ENCODE peak calls at places on chromosomes 11 and 22, in seven cellular contexts. One of them, this sample, is unnamed.

GRCh38 chr22:45329536-45329936 is 19.8 kb downstream of the FAM118A start:
- DNase-seq in endodermal cell: no peak
- DNase-seq in heart left ventricle: peak
- DNase-seq in brain microvascular endothelial cell: no peak
- DNase-seq in NB4: no peak
- DNase-seq in mucosa of descending colon: no peak
- DNase-seq in epithelial cell of esophagus: no peak
- DNase-seq in this sample: no peak

GRCh38 chr11:112962854-112963367 is 1.7 kb downstream of the NCAM1 start:
- DNase-seq in endodermal cell: peak
- DNase-seq in heart left ventricle: peak
- DNase-seq in brain microvascular endothelial cell: no peak
- DNase-seq in NB4: peak
- DNase-seq in mucosa of descending colon: peak
- DNase-seq in epithelial cell of esophagus: no peak
- DNase-seq in this sample: no peak

GRCh38 chr11:27097538-27097937 is 56.9 kb downstream of the BBOX1 start:
- DNase-seq in endodermal cell: no peak
- DNase-seq in heart left ventricle: no peak
- DNase-seq in brain microvascular endothelial cell: no peak
- DNase-seq in NB4: no peak
- DNase-seq in mucosa of descending colon: no peak
- DNase-seq in epithelial cell of esophagus: no peak
- DNase-seq in this sample: no peak

GRCh38 chr22:22770881-22771280 is 116.7 kb upstream of the IGLL5 start:
- DNase-seq in endodermal cell: no peak
- DNase-seq in heart left ventricle: no peak
- DNase-seq in brain microvascular endothelial cell: no peak
- DNase-seq in NB4: no peak
- DNase-seq in mucosa of descending colon: no peak
- DNase-seq in epithelial cell of esophagus: no peak
- DNase-seq in this sample: no peak

GRCh38 chr11:75140269-75141138 is 10.4 kb upstream of the SLCO2B1 start:
- DNase-seq in endodermal cell: peak
- DNase-seq in heart left ventricle: peak
- DNase-seq in brain microvascular endothelial cell: peak
- DNase-seq in NB4: peak
- DNase-seq in mucosa of descending colon: peak
- DNase-seq in epithelial cell of esophagus: peak
- DNase-seq in this sample: peak

GRCh38 chr11:14819596-14819995 is 72.4 kb downstream of the CYP2R1 start:
- DNase-seq in endodermal cell: no peak
- DNase-seq in heart left ventricle: no peak
- DNase-seq in brain microvascular endothelial cell: no peak
- DNase-seq in NB4: no peak
- DNase-seq in mucosa of descending colon: no peak
- DNase-seq in epithelial cell of esophagus: peak
- DNase-seq in this sample: peak

GRCh38 chr11:3081386-3081751 is 24.1 kb upstream of the CARS1 start:
- DNase-seq in endodermal cell: no peak
- DNase-seq in heart left ventricle: peak
- DNase-seq in brain microvascular endothelial cell: no peak
- DNase-seq in NB4: no peak
- DNase-seq in mucosa of descending colon: no peak
- DNase-seq in epithelial cell of esophagus: no peak
- DNase-seq in this sample: no peak

GRCh38 chr11:8259316-8259995 is 4.2 kb downstream of the LMO1 start:
- DNase-seq in endodermal cell: no peak
- DNase-seq in heart left ventricle: no peak
- DNase-seq in brain microvascular endothelial cell: no peak
- DNase-seq in NB4: no peak
- DNase-seq in mucosa of descending colon: no peak
- DNase-seq in epithelial cell of esophagus: no peak
- DNase-seq in this sample: no peak

GRCh38 chr11:116276051-116277044 is 496.4 kb downstream of the BUD13 start:
- DNase-seq in endodermal cell: peak
- DNase-seq in heart left ventricle: peak
- DNase-seq in brain microvascular endothelial cell: peak
- DNase-seq in NB4: peak
- DNase-seq in mucosa of descending colon: peak
- DNase-seq in epithelial cell of esophagus: peak
- DNase-seq in this sample: peak

GRCh38 chr11:23653071-23653675 is 792.9 kb upstream of the CCDC179 start:
- DNase-seq in endodermal cell: no peak
- DNase-seq in heart left ventricle: no peak
- DNase-seq in brain microvascular endothelial cell: no peak
- DNase-seq in NB4: no peak
- DNase-seq in mucosa of descending colon: no peak
- DNase-seq in epithelial cell of esophagus: no peak
- DNase-seq in this sample: no peak

GRCh38 chr11:27040302-27041115 is at the start of gene BBOX1:
- DNase-seq in endodermal cell: no peak
- DNase-seq in heart left ventricle: no peak
- DNase-seq in brain microvascular endothelial cell: no peak
- DNase-seq in NB4: no peak
- DNase-seq in mucosa of descending colon: no peak
- DNase-seq in epithelial cell of esophagus: peak
- DNase-seq in this sample: peak

GRCh38 chr22:46245515-46245914 is 4.6 kb downstream of the CDPF1 start:
- DNase-seq in endodermal cell: no peak
- DNase-seq in heart left ventricle: peak
- DNase-seq in brain microvascular endothelial cell: no peak
- DNase-seq in NB4: no peak
- DNase-seq in mucosa of descending colon: no peak
- DNase-seq in epithelial cell of esophagus: no peak
- DNase-seq in this sample: no peak

GRCh38 chr11:120208777-120209176 is 2.1 kb upstream of the OAF start:
- DNase-seq in endodermal cell: no peak
- DNase-seq in heart left ventricle: peak
- DNase-seq in brain microvascular endothelial cell: peak
- DNase-seq in NB4: peak
- DNase-seq in mucosa of descending colon: no peak
- DNase-seq in epithelial cell of esophagus: peak
- DNase-seq in this sample: peak

GRCh38 chr11:69383372-69383771 is 89.4 kb downstream of the MYEOV start:
- DNase-seq in endodermal cell: peak
- DNase-seq in heart left ventricle: no peak
- DNase-seq in brain microvascular endothelial cell: no peak
- DNase-seq in NB4: no peak
- DNase-seq in mucosa of descending colon: no peak
- DNase-seq in epithelial cell of esophagus: no peak
- DNase-seq in this sample: no peak

GRCh38 chr11:56497010-56497409 is 5.8 kb upstream of the OR5M8 start:
- DNase-seq in endodermal cell: no peak
- DNase-seq in heart left ventricle: no peak
- DNase-seq in brain microvascular endothelial cell: no peak
- DNase-seq in NB4: no peak
- DNase-seq in mucosa of descending colon: no peak
- DNase-seq in epithelial cell of esophagus: no peak
- DNase-seq in this sample: no peak

GRCh38 chr11:70460111-70460510 is 61.8 kb downstream of the CTTN start:
- DNase-seq in endodermal cell: no peak
- DNase-seq in heart left ventricle: no peak
- DNase-seq in brain microvascular endothelial cell: no peak
- DNase-seq in NB4: no peak
- DNase-seq in mucosa of descending colon: no peak
- DNase-seq in epithelial cell of esophagus: no peak
- DNase-seq in this sample: no peak

GRCh38 chr11:70460959-70461358 is 62.6 kb downstream of the CTTN start:
- DNase-seq in endodermal cell: no peak
- DNase-seq in heart left ventricle: no peak
- DNase-seq in brain microvascular endothelial cell: no peak
- DNase-seq in NB4: no peak
- DNase-seq in mucosa of descending colon: no peak
- DNase-seq in epithelial cell of esophagus: no peak
- DNase-seq in this sample: no peak

GRCh38 chr11:70455354-70455753 is 57.0 kb downstream of the CTTN start:
- DNase-seq in endodermal cell: no peak
- DNase-seq in heart left ventricle: no peak
- DNase-seq in brain microvascular endothelial cell: no peak
- DNase-seq in NB4: no peak
- DNase-seq in mucosa of descending colon: no peak
- DNase-seq in epithelial cell of esophagus: no peak
- DNase-seq in this sample: no peak

GRCh38 chr11:70454197-70454767 is 56.0 kb downstream of the CTTN start:
- DNase-seq in endodermal cell: peak
- DNase-seq in heart left ventricle: no peak
- DNase-seq in brain microvascular endothelial cell: peak
- DNase-seq in NB4: no peak
- DNase-seq in mucosa of descending colon: no peak
- DNase-seq in epithelial cell of esophagus: no peak
- DNase-seq in this sample: no peak

GRCh38 chr11:70456921-70457532 is 58.7 kb downstream of the CTTN start:
- DNase-seq in endodermal cell: peak
- DNase-seq in heart left ventricle: no peak
- DNase-seq in brain microvascular endothelial cell: peak
- DNase-seq in NB4: peak
- DNase-seq in mucosa of descending colon: no peak
- DNase-seq in epithelial cell of esophagus: no peak
- DNase-seq in this sample: no peak
- TF ChIP-seq CTCF in endodermal cell: no peak
- TF ChIP-seq CTCF in heart left ventricle: no peak
- TF ChIP-seq CTCF in brain microvascular endothelial cell: no peak
- TF ChIP-seq CTCF in NB4: no peak
- TF ChIP-seq CTCF in mucosa of descending colon: no peak
- TF ChIP-seq CTCF in epithelial cell of esophagus: no peak
- TF ChIP-seq CTCF in this sample: no peak

DNA sequence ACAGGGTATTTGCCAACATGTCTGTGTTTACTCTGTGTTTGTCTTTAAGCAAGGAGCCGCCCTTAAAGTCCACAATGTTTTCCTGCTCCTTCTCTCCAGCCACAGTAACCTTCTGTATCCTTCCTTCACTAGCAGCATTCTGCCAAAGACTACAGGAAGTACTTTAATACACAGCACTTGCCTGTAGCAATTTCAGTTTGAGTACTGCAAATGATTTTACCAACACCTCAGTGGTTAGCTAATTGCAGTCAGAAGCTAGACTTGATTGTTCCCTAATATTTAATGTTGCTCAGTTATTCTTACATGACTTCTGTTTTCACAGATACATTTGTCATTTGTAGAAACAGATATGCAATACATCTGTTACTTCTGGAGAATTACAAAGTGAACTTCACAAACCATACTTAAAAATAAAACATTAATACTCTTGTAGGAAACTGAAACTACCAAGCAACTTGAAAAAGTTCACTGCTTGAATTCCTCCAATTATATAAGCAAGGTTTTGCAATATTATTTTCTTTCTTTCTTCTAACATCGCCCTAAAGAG is 69.1 kb downstream of the FCHSD2 start:
- DNase-seq in endodermal cell: no peak
- DNase-seq in heart left ventricle: no peak
- DNase-seq in brain microvascular endothelial cell: no peak
- DNase-seq in NB4: peak
- DNase-seq in mucosa of descending colon: peak
- DNase-seq in epithelial cell of esophagus: peak
- DNase-seq in this sample: peak
- H3K4me3 ChIP-seq in endodermal cell: no peak
- H3K4me3 ChIP-seq in heart left ventricle: peak
- H3K4me3 ChIP-seq in brain microvascular endothelial cell: no peak
- H3K4me3 ChIP-seq in NB4: no peak
- H3K4me3 ChIP-seq in mucosa of descending colon: no peak
- H3K4me3 ChIP-seq in epithelial cell of esophagus: no peak
- H3K4me3 ChIP-seq in this sample: no peak

GRCh38 chr11:11880179-11880578 is 38.4 kb downstream of the USP47 start:
- DNase-seq in endodermal cell: no peak
- DNase-seq in heart left ventricle: no peak
- DNase-seq in brain microvascular endothelial cell: no peak
- DNase-seq in NB4: no peak
- DNase-seq in mucosa of descending colon: no peak
- DNase-seq in epithelial cell of esophagus: no peak
- DNase-seq in this sample: no peak

GRCh38 chr11:11871991-11872401 is 30.2 kb downstream of the USP47 start:
- DNase-seq in endodermal cell: no peak
- DNase-seq in heart left ventricle: no peak
- DNase-seq in brain microvascular endothelial cell: no peak
- DNase-seq in NB4: no peak
- DNase-seq in mucosa of descending colon: no peak
- DNase-seq in epithelial cell of esophagus: no peak
- DNase-seq in this sample: no peak

GRCh38 chr11:11876458-11876857 is 34.7 kb downstream of the USP47 start:
- DNase-seq in endodermal cell: peak
- DNase-seq in heart left ventricle: no peak
- DNase-seq in brain microvascular endothelial cell: peak
- DNase-seq in NB4: peak
- DNase-seq in mucosa of descending colon: no peak
- DNase-seq in epithelial cell of esophagus: peak
- DNase-seq in this sample: peak
- TF ChIP-seq CTCF in endodermal cell: peak
- TF ChIP-seq CTCF in heart left ventricle: no peak
- TF ChIP-seq CTCF in brain microvascular endothelial cell: peak
- TF ChIP-seq CTCF in NB4: peak
- TF ChIP-seq CTCF in mucosa of descending colon: no peak
- TF ChIP-seq CTCF in epithelial cell of esophagus: peak
- TF ChIP-seq CTCF in this sample: peak

GRCh38 chr11:86951706-86952105 is 3.5 kb downstream of the FZD4 start:
- DNase-seq in endodermal cell: no peak
- DNase-seq in heart left ventricle: no peak
- DNase-seq in brain microvascular endothelial cell: no peak
- DNase-seq in NB4: no peak
- DNase-seq in mucosa of descending colon: no peak
- DNase-seq in epithelial cell of esophagus: no peak
- DNase-seq in this sample: no peak

GRCh38 chr11:86954288-86955110 is 696 bp downstream of the FZD4 start:
- DNase-seq in endodermal cell: peak
- DNase-seq in heart left ventricle: peak
- DNase-seq in brain microvascular endothelial cell: no peak
- DNase-seq in NB4: peak
- DNase-seq in mucosa of descending colon: peak
- DNase-seq in epithelial cell of esophagus: peak
- DNase-seq in this sample: no peak

GRCh38 chr11:86949995-86950993 is 4.9 kb downstream of the FZD4 start:
- DNase-seq in endodermal cell: no peak
- DNase-seq in heart left ventricle: no peak
- DNase-seq in brain microvascular endothelial cell: no peak
- DNase-seq in NB4: no peak
- DNase-seq in mucosa of descending colon: no peak
- DNase-seq in epithelial cell of esophagus: no peak
- DNase-seq in this sample: no peak

GRCh38 chr11:86952933-86953637 is 2.1 kb downstream of the FZD4 start:
- DNase-seq in endodermal cell: no peak
- DNase-seq in heart left ventricle: no peak
- DNase-seq in brain microvascular endothelial cell: peak
- DNase-seq in NB4: no peak
- DNase-seq in mucosa of descending colon: no peak
- DNase-seq in epithelial cell of esophagus: no peak
- DNase-seq in this sample: no peak

DNA sequence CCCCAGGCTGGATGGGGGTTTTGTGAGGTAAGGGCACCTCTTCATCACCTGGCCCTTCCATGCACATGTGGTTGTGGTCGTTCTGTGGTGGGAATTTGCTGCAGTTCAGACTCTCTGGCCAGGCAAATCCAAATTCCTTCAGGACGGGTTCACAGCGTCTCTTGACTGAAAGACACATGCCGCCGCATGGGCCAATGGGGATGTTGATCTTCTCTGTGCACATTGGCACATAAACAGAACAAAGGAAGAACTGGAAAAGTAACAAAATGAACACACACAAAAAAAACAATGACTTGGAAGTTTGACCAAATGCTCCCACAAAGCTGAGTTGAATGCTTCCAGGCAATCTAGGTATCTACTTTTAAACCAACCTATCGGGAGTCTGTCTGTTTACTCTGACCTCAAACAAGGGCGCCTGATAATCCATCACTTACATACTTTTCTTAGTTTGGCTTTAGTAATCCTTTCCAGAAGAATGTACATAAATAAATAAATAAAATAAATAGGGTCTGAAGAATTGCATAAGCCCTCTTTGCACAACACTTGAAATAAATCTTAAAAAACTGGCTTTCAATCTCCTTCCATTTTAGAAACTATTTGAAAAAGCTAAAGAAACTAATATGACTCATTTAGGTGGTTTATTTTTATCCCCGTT is 2.8 kb downstream of the FZD4 start:
- DNase-seq in endodermal cell: no peak
- DNase-seq in heart left ventricle: no peak
- DNase-seq in brain microvascular endothelial cell: no peak
- DNase-seq in NB4: no peak
- DNase-seq in mucosa of descending colon: no peak
- DNase-seq in epithelial cell of esophagus: no peak
- DNase-seq in this sample: no peak
- H3K4me3 ChIP-seq in endodermal cell: peak
- H3K4me3 ChIP-seq in heart left ventricle: peak
- H3K4me3 ChIP-seq in brain microvascular endothelial cell: no peak
- H3K4me3 ChIP-seq in NB4: no peak
- H3K4me3 ChIP-seq in mucosa of descending colon: no peak
- H3K4me3 ChIP-seq in epithelial cell of esophagus: no peak
- H3K4me3 ChIP-seq in this sample: no peak